ENCODE peak calls at places on chromosomes 4 and X, in seven cellular contexts. A is PC-3; L is effector memory CD4-positive, alpha-beta T cell; S is body of pancreas; J is pancreas; G is naive thymus-derived CD4-positive, alpha-beta T cell; I is fibroblast of lung. B is an unnamed sample.

GRCh38 chr4:82031386-82031785 is 342.4 kb downstream of the HNRNPD start:
- DNase-seq in I (no peak), J (no peak), G (no peak), L (no peak), S (no peak), A (no peak), B (no peak)

GRCh38 chr4:5813882-5814255 is 79.0 kb downstream of the CRMP1 start:
- DNase-seq in I (no peak), A (no peak), S (no peak), L (no peak), J (no peak), G (no peak), B (no peak)

GRCh38 chrX:1468250-1468772 is 15.6 kb upstream of the ASMTL start:
- DNase-seq in A (peak), S (no peak), I (peak), J (no peak), G (peak), L (peak), B (peak)

GRCh38 chr4:86653237-86653865 is 59.2 kb downstream of the PTPN13 start:
- DNase-seq in L (no peak), I (no peak), J (no peak), S (no peak), A (peak), G (no peak), B (no peak)

GRCh38 chr4:151429957-151430548 is 21.1 kb downstream of the FHIP1A start:
- DNase-seq in J (no peak), I (peak), L (no peak), A (peak), S (no peak), G (no peak), B (no peak)

GRCh38 chr4:3239998-3240920 is 8.7 kb upstream of the MSANTD1 start:
- DNase-seq in I (no peak), L (no peak), G (no peak), J (peak), A (no peak), S (peak), B (no peak)

GRCh38 chrX:41332005-41332404 is 2.0 kb upstream of the DDX3X start:
- DNase-seq in J (no peak), A (no peak), L (no peak), G (no peak), S (no peak), I (no peak), B (no peak)

GRCh38 chrX:151711787-151712186 is 4.0 kb upstream of the FATE1 start:
- DNase-seq in A (no peak), J (no peak), I (no peak), G (no peak), S (no peak), L (no peak), B (no peak)

GRCh38 chrX:55767100-55767499 is 49.6 kb downstream of the RRAGB start:
- DNase-seq in S (no peak), L (no peak), G (no peak), A (peak), J (no peak), I (peak), B (no peak)

GRCh38 chrX:153627675-153628111 is 19.3 kb upstream of the DUSP9 start:
- DNase-seq in J (no peak), I (no peak), L (no peak), G (no peak), S (no peak), A (no peak), B (no peak)

GRCh38 chrX:106894392-106894909 is 8.7 kb downstream of the RIPPLY1 start:
- DNase-seq in I (peak), S (peak), L (no peak), A (peak), J (peak), G (peak), B (peak)

GRCh38 chr4:8778301-8778700 is 93.3 kb downstream of the HMX1 start:
- DNase-seq in A (no peak), J (no peak), I (no peak), S (no peak), L (no peak), G (no peak), B (no peak)

GRCh38 chr4:70613893-70614572 is 14.5 kb upstream of the ENAM start:
- DNase-seq in I (no peak), A (no peak), J (no peak), L (no peak), G (no peak), S (no peak), B (no peak)

GRCh38 chrX:102832661-102833060 is 104.4 kb upstream of the RAB40AL start:
- DNase-seq in J (no peak), A (peak), I (peak), G (no peak), S (no peak), L (no peak), B (no peak)

GRCh38 chr4:175378372-175378771 is 433.7 kb downstream of the GPM6A start:
- DNase-seq in S (no peak), A (no peak), L (no peak), J (no peak), G (no peak), I (no peak), B (no peak)

GRCh38 chr4:85367815-85368214 is 107.1 kb upstream of the ARHGAP24 start:
- DNase-seq in G (no peak), I (no peak), A (no peak), J (no peak), S (no peak), L (no peak), B (no peak)

GRCh38 chrX:30892591-30892990 is 3.5 kb upstream of the TAB3 start:
- DNase-seq in L (no peak), A (peak), S (no peak), J (no peak), G (no peak), I (no peak), B (no peak)

GRCh38 chr4:147975902-147976301 is 244.0 kb downstream of the ARHGAP10 start:
- DNase-seq in A (no peak), L (no peak), J (no peak), G (no peak), S (no peak), I (peak), B (no peak)

GRCh38 chrX:37786666-37787337 is 6.9 kb downstream of the CYBB start:
- DNase-seq in G (no peak), S (no peak), J (no peak), L (no peak), A (no peak), I (no peak), B (no peak)

GRCh38 chr4:54050214-54050904 is 14.0 kb downstream of the CHIC2 start:
- DNase-seq in S (no peak), L (no peak), I (peak), J (no peak), A (peak), G (no peak), B (no peak)

GRCh38 chr4:61772116-61772515 is 572.0 kb downstream of the ADGRL3 start:
- DNase-seq in I (peak), A (peak), G (no peak), L (no peak), S (no peak), J (no peak), B (no peak)

GRCh38 chr4:137226900-137227299 is 305.4 kb downstream of the PCDH18 start:
- DNase-seq in J (no peak), G (no peak), I (peak), S (no peak), L (no peak), A (peak), B (no peak)

GRCh38 chrX:110276778-110277177 is 41.1 kb downstream of the AMMECR1 start:
- DNase-seq in G (no peak), S (no peak), J (no peak), I (no peak), L (no peak), A (no peak), B (no peak)

GRCh38 chr4:54781771-54782170 is 124.0 kb downstream of the KIT start:
- DNase-seq in G (no peak), I (no peak), A (no peak), J (peak), L (no peak), S (peak), B (no peak)

GRCh38 chr4:123352240-123352945 is 44.2 kb upstream of the SPRY1 start:
- DNase-seq in A (no peak), J (no peak), G (no peak), L (no peak), S (peak), I (peak), B (no peak)

GRCh38 chr4:86432552-86433134 is 72.8 kb upstream of the MAPK10 start:
- DNase-seq in L (no peak), G (no peak), S (peak), J (peak), I (no peak), A (no peak), B (no peak)

GRCh38 chrX:151753313-151754041 is 18.9 kb downstream of the CNGA2 start:
- DNase-seq in G (no peak), L (no peak), A (peak), I (peak), S (peak), J (peak), B (no peak)

GRCh38 chr4:79922011-79922410 is 151.0 kb downstream of the ANTXR2 start:
- DNase-seq in I (no peak), G (no peak), L (no peak), S (no peak), J (no peak), A (no peak), B (no peak)

GRCh38 chr4:147981305-147981704 is 249.4 kb downstream of the ARHGAP10 start:
- DNase-seq in I (peak), A (no peak), S (no peak), G (no peak), J (no peak), L (no peak), B (no peak)

GRCh38 chrX:103155201-103155600 is 59.7 kb upstream of the BEX4 start:
- DNase-seq in J (no peak), S (no peak), A (no peak), L (no peak), G (no peak), I (no peak), B (no peak)

GRCh38 chr4:157014621-157015591 is 43.3 kb upstream of the PDGFC start:
- DNase-seq in L (no peak), J (no peak), G (no peak), S (no peak), A (peak), I (peak), B (no peak)

DNA sequence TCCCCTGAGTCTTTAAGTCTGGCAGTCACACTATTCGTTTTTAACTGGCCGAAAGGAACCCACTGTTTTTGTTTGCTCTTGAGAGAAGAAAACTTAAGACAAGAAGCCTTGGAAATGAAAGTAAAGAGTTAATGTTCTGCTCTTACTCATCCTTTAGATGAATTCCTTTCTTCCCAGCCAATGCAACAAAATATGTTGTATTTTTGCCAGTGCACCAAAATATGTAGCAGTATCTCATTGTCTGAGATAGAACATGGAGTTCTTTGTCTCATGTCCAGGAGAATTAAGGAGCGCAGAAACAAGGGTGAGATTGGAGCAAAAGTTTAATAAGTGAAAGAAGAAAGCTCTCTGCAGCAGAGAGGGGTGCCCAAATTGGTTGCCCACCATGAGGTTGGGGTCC is 12.2 kb downstream of the TENT5D start:
- DNase-seq in J (no peak), S (no peak), L (no peak), A (no peak), I (no peak), G (no peak), B (no peak)
- H3K4me3 ChIP-seq in J (no peak), S (no peak), L (no peak), A (no peak), I (no peak), G (no peak), B (no peak)

GRCh38 chr4:102324725-102325124 is 20.6 kb downstream of the SLC39A8 start:
- DNase-seq in G (no peak), L (no peak), J (no peak), S (no peak), I (no peak), A (no peak), B (no peak)

GRCh38 chr4:102333792-102334191 is 11.5 kb downstream of the SLC39A8 start:
- DNase-seq in A (no peak), L (no peak), I (no peak), S (no peak), J (no peak), G (no peak), B (no peak)

GRCh38 chr4:102322736-102323135 is 22.5 kb downstream of the SLC39A8 start:
- DNase-seq in A (no peak), I (no peak), S (no peak), J (no peak), G (no peak), L (no peak), B (no peak)

GRCh38 chr4:102326951-102327350 is 18.3 kb downstream of the SLC39A8 start:
- DNase-seq in S (no peak), L (no peak), A (no peak), G (no peak), J (no peak), I (no peak), B (no peak)

GRCh38 chr4:102328045-102328444 is 17.2 kb downstream of the SLC39A8 start:
- DNase-seq in A (peak), S (no peak), L (no peak), G (no peak), I (peak), J (no peak), B (no peak)
- H3K4me3 ChIP-seq in A (no peak), S (no peak), L (no peak), G (no peak), I (no peak), J (no peak), B (no peak)

GRCh38 chrX:129652565-129653169 is 2.1 kb downstream of the APLN start:
- DNase-seq in G (no peak), L (no peak), I (no peak), S (no peak), J (no peak), A (no peak), B (no peak)
- H3K4me3 ChIP-seq in G (no peak), L (no peak), I (no peak), S (no peak), J (no peak), A (no peak), B (no peak)

GRCh38 chr4:76213415-76214268 is at the start of gene SCARB2:
- DNase-seq in G (peak), J (peak), S (peak), L (peak), A (peak), I (peak), B (peak)

GRCh38 chr4:76210502-76210901 is 3.1 kb downstream of the SCARB2 start:
- DNase-seq in I (no peak), L (no peak), G (no peak), J (no peak), A (no peak), S (no peak), B (no peak)

GRCh38 chr4:76212851-76213414 is 691 bp downstream of the SCARB2 start:
- DNase-seq in L (peak), A (peak), J (no peak), S (no peak), I (peak), G (peak), B (peak)

GRCh38 chr4:76211769-76212168 is 1.9 kb downstream of the SCARB2 start:
- DNase-seq in J (no peak), A (no peak), L (no peak), G (no peak), I (no peak), S (no peak), B (no peak)

GRCh38 chr4:76212301-76212700 is 1.3 kb downstream of the SCARB2 start:
- DNase-seq in A (no peak), L (no peak), S (no peak), J (no peak), I (peak), G (no peak), B (no peak)
- H3K4me3 ChIP-seq in A (peak), L (peak), S (peak), J (peak), I (peak), G (peak), B (no peak)

DNA sequence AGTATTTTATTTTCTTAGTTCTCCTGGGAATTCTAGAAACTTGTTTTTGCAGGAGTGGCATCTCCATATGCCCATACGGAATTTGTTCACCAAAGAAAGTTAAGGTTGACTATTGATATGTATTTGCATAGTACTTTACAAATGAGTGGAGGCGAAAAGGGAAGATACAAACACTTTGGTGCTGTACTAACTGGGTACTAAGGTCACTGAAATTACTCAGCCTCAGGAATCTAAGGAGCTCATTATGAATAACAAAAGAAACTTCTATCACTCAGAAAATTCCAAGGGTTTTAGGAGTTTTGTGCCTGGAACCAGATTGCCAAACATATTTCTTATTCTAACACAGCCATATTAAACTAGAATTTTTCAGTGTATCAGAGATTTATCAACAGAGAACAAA is 27.4 kb upstream of the TMPRSS11B start:
- DNase-seq in I (peak), S (no peak), G (no peak), A (peak), J (no peak), L (no peak), B (no peak)
- H3K4me3 ChIP-seq in I (no peak), S (no peak), G (no peak), A (no peak), J (no peak), L (no peak), B (no peak)

GRCh38 chrX:65266482-65266881 is 268.1 kb downstream of the LAS1L start:
- DNase-seq in I (no peak), L (no peak), J (no peak), G (no peak), S (no peak), A (no peak), B (no peak)
- H3K4me3 ChIP-seq in I (no peak), L (no peak), J (no peak), G (no peak), S (no peak), A (no peak), B (no peak)

B was measured in CD8-positive, alpha-beta T cell.